ENCODE peak calls at places on chromosomes 3 and 15, in eight cellular contexts. Z is GM23248; P is heart left ventricle; H is heart right ventricle; A is RWPE2; U is lower lobe of right lung; N is psoas muscle; S is naive thymus-derived CD4-positive, alpha-beta T cell. Y is an unnamed sample. For H3K36me3, the result is how much of the 10 kb centered on the place peaks cover.

GRCh38 chr3:70982700-70983140 is 600.8 kb downstream of the FOXP1 start:
- DNase-seq in Z (peak), P (peak), H (peak), A (no peak), U (no peak), N (peak), S (no peak), Y (no peak)

GRCh38 chr3:52679139-52679538 is 6.6 kb downstream of the PBRM1 start:
- DNase-seq in Z (peak), P (no peak), H (no peak), A (no peak), U (no peak), N (no peak), S (no peak), Y (no peak)

GRCh38 chr3:130379274-130379673 is 33.8 kb downstream of the COL6A5 start:
- DNase-seq in Z (no peak), P (no peak), H (no peak), A (no peak), U (no peak), N (no peak), S (no peak), Y (no peak)

GRCh38 chr3:73729969-73730440 is 105.3 kb upstream of the PDZRN3 start:
- DNase-seq in Z (no peak), P (no peak), H (no peak), A (no peak), U (peak), N (peak), S (no peak), Y (no peak)

GRCh38 chr3:63625161-63625560 is 27.3 kb upstream of the SNTN start:
- DNase-seq in Z (peak), P (no peak), H (no peak), A (no peak), U (no peak), N (no peak), S (no peak), Y (no peak)

GRCh38 chr3:151724846-151725562 is 8.7 kb upstream of the AADACL2 start:
- DNase-seq in Z (no peak), P (no peak), H (no peak), A (no peak), U (no peak), N (no peak), S (no peak), Y (no peak)

GRCh38 chr15:69390575-69390974 is 23.6 kb upstream of the KIF23 start:
- DNase-seq in Z (peak), P (no peak), H (no peak), A (peak), U (no peak), N (no peak), S (no peak), Y (no peak)

GRCh38 chr3:136576279-136577009 is 175.7 kb downstream of the STAG1 start:
- DNase-seq in Z (no peak), P (no peak), H (no peak), A (no peak), U (no peak), N (no peak), S (no peak), Y (no peak)

GRCh38 chr3:12959838-12960378 is 113.3 kb downstream of the IQSEC1 start:
- DNase-seq in Z (no peak), P (peak), H (peak), A (no peak), U (peak), N (peak), S (no peak), Y (no peak)

GRCh38 chr15:92196342-92196741 is 197.3 kb upstream of the ST8SIA2 start:
- DNase-seq in Z (no peak), P (no peak), H (no peak), A (no peak), U (no peak), N (no peak), S (no peak), Y (no peak)

GRCh38 chr3:60917136-60917535 is 334.1 kb downstream of the FHIT start:
- DNase-seq in Z (peak), P (peak), H (peak), A (no peak), U (no peak), N (no peak), S (no peak), Y (no peak)

GRCh38 chr3:62366093-62366419 is 7.3 kb downstream of the FEZF2 start:
- DNase-seq in Z (no peak), P (no peak), H (no peak), A (no peak), U (no peak), N (no peak), S (no peak), Y (no peak)

GRCh38 chr3:2802429-2802828 is 307.7 kb downstream of the IL5RA start:
- DNase-seq in Z (no peak), P (no peak), H (no peak), A (no peak), U (no peak), N (no peak), S (no peak), Y (no peak)

GRCh38 chr3:22377421-22377820 is 626.4 kb upstream of the ZNF385D start:
- DNase-seq in Z (peak), P (no peak), H (no peak), A (no peak), U (no peak), N (no peak), S (no peak), Y (no peak)

GRCh38 chr3:131357275-131357674 is 24.3 kb upstream of the NUDT16 start:
- DNase-seq in Z (no peak), P (no peak), H (no peak), A (no peak), U (no peak), N (no peak), S (no peak), Y (no peak)

GRCh38 chr3:126351086-126351770 is 6.0 kb downstream of the KLF15 start:
- DNase-seq in Z (no peak), P (no peak), H (no peak), A (peak), U (peak), N (peak), S (no peak), Y (no peak)

GRCh38 chr3:129793947-129794318 is 99.6 kb downstream of the TMCC1 start:
- DNase-seq in Z (peak), P (no peak), H (peak), A (no peak), U (no peak), N (no peak), S (no peak), Y (no peak)

GRCh38 chr3:168094580-168094876 is 1.2 kb downstream of the GOLIM4 start:
- DNase-seq in Z (no peak), P (no peak), H (no peak), A (no peak), U (peak), N (no peak), S (no peak), Y (no peak)

GRCh38 chr15:58748787-58749531 is 548 bp downstream of the ADAM10 start:
- DNase-seq in Z (peak), P (peak), H (peak), A (no peak), U (peak), N (peak), S (peak), Y (peak)

GRCh38 chr3:140499114-140499757 is 178.6 kb upstream of the TRIM42 start:
- DNase-seq in Z (peak), P (no peak), H (no peak), A (no peak), U (no peak), N (no peak), S (no peak), Y (no peak)

DNA sequence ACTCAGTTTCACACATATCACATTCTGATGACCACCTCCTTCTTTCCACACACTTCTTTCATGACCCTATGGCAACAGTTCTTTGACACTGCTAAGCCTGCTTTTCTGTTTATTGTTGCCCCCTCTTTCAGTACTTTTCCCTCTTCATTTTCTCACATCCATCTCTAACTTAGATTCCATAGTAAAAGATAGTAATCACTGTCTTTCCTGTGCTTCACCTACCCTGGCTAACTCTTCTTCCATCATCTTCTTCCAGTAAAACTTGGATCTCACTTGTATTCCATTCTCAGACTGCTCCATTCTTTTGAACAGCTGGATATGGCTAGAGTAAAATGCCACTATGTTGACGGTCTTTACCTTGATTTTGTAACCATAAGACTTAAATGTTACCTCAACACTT is 632.6 kb upstream of the TGFBR2 start:
- DNase-seq in Z (no peak), P (no peak), H (no peak), A (no peak), U (no peak), N (no peak), S (no peak), Y (no peak)
- H3K27ac ChIP-seq in Z (no peak), P (no peak), H (no peak), A (no peak), U (no peak), N (no peak), S (no peak), Y (no peak)

DNA sequence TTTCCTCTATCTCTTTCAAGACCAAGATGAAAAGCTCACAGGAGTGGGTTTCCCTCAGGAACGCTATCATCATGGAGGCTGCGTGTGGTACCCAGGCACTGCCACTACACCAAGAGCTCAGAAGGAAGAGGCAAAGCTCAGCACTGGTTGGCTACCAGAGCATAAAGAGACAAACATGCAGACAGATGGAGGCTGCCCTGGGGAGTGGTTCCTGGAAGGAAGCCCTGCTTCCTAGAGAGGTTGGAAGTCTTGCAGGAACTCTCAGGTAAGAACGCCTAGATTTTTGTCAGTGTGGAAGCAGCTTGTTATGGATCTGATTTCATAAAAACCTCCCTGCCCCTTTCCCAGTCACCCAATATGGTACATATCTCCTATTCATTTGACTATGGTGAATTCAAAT is 49.9 kb upstream of the ADCY5 start:
- DNase-seq in Z (no peak), P (no peak), H (no peak), A (no peak), U (no peak), N (no peak), S (no peak), Y (no peak)
- H3K4me3 ChIP-seq in Z (no peak), P (no peak), H (no peak), A (no peak), U (no peak), N (no peak), S (no peak), Y (no peak)

GRCh38 chr15:83011271-83012037 is at the start of gene C15orf40:
- DNase-seq in Z (peak), P (peak), H (peak), A (peak), U (peak), N (peak), S (peak), Y (peak)
- H3K36me3 ChIP-seq in Z (under half), P (under half), H (under half), A (under half), U (under half), N (under half), S (under half), Y (under half)

GRCh38 chr3:187263270-187263669 is 28.3 kb downstream of the MASP1 start:
- DNase-seq in Z (peak), P (no peak), H (no peak), A (no peak), U (no peak), N (no peak), S (no peak), Y (no peak)
- H3K27ac ChIP-seq in Z (peak), P (no peak), H (peak), A (no peak), U (peak), N (no peak), S (no peak), Y (no peak)

GRCh38 chr3:184317201-184317600 is 2.8 kb downstream of the EIF4G1 start:
- DNase-seq in Z (no peak), P (no peak), H (no peak), A (no peak), U (no peak), N (peak), S (no peak), Y (no peak)
- H3K4me3 ChIP-seq in Z (peak), P (no peak), H (no peak), A (no peak), U (peak), N (peak), S (no peak), Y (no peak)

DNA sequence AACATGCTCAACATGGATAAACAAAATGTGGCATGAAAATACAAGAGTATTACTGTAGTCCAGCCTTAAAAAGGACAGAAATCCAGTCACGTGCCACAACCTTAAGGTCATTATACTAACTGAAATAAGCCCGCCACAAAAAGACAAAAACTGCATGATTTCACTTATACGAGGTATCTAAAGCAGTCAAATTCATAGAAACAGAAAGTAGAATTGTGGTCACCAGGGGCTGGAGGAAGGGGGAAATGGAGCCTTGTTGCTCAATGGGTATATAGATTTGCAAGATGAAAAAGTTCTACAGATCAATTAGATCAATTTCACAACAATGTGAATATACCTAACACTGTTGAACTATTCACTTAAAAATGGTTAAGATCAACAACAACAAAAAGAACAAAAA is 7.4 kb downstream of the GLB1 start:
- DNase-seq in Z (no peak), P (no peak), H (no peak), A (no peak), U (no peak), N (no peak), S (no peak), Y (no peak)
- H3K36me3 ChIP-seq in Z (under half), P (under half), H (under half), A (under half), U (under half), N (under half), S (under half), Y (under half)

GRCh38 chr15:31214864-31215489 is 111.7 kb upstream of the KLF13 start:
- DNase-seq in Z (peak), P (peak), H (peak), A (no peak), U (peak), N (peak), S (no peak), Y (no peak)
- H3K27ac ChIP-seq in Z (no peak), P (peak), H (peak), A (peak), U (peak), N (peak), S (peak), Y (peak)

DNA sequence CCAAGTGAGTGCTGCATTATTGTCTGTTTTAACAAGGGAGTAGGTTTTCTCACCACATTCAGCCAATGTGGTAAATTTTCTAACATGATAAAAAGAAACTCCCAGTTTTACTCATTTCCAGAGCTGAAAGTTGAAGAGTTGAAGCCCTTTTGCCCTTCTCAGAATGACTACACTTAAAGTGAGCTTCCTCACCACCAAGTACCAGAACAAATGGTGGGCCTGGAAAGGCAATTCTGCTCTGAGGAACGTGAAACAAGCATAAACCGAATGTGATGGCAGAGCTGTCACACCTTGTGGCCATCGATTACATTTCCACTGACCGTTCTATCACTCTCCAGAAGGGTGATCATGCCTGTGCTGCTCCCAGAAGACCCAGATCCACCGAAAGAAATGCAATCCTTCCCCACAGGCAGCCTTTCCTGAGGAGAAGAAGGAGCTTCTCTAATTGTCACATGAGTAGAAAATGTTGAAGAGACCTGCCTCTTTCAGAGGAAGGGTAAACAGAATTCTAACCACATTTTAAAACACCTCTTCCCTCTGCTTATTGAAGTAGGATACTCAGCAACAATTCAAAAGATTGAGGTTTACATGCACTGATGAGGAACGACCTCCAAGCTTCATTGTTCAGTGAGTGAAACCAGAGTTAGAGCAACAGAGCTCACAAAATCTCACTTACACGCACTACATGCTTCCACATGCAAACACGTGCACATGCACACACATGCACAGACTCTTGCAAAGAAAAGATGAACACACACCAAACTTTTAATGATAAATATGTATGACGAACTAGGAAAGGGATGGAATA is 21.4 kb upstream of the CCR9 start:
- DNase-seq in Z (no peak), P (no peak), H (no peak), A (no peak), U (no peak), N (no peak), S (no peak), Y (no peak)
- H3K4me3 ChIP-seq in Z (no peak), P (no peak), H (no peak), A (no peak), U (no peak), N (no peak), S (no peak), Y (no peak)

GRCh38 chr15:88472225-88472624 is 4.7 kb downstream of the MRPS11 start:
- DNase-seq in Z (no peak), P (no peak), H (no peak), A (no peak), U (no peak), N (no peak), S (no peak), Y (no peak)
- H3K36me3 ChIP-seq in Z (under half), P (under half), H (half or more), A (half or more), U (under half), N (under half), S (under half), Y (under half)

GRCh38 chr3:37198547-37198946 is 24.2 kb upstream of the LRRFIP2 start:
- DNase-seq in Z (no peak), P (no peak), H (no peak), A (no peak), U (no peak), N (no peak), S (no peak), Y (no peak)
- H3K27ac ChIP-seq in Z (peak), P (no peak), H (no peak), A (peak), U (no peak), N (peak), S (no peak), Y (no peak)

Y was measured in effector memory CD4-positive, alpha-beta T cell.